ENCODE peak calls at places on chromosomes 7 and 10, in six cellular contexts. R, L, Z, A, H and Y are unnamed samples.

GRCh38 chr7:151382079-151382885 is 27.6 kb downstream of the WDR86 start:
- DNase-seq in H (no peak), L (peak; percentile 76), Z (no peak), R (no peak), A (no peak), Y (no peak)

GRCh38 chr7:150850273-150850672 is 2.0 kb upstream of the AOC1 start:
- DNase-seq in L (no peak), H (no peak), R (no peak), A (peak; percentile 50), Z (no peak), Y (no peak)

GRCh38 chr10:79137826-79138225 is 69.1 kb downstream of the ZMIZ1 start:
- DNase-seq in L (peak; percentile 87), Z (no peak), A (no peak), H (no peak), R (no peak), Y (no peak)

GRCh38 chr7:150820578-150821198 is 20.1 kb downstream of the TMEM176A start:
- DNase-seq in Z (no peak), L (no peak), A (peak; percentile 12), H (no peak), R (no peak), Y (no peak)

GRCh38 chr10:98309366-98310355 is 41.7 kb upstream of the LOXL4 start:
- DNase-seq in H (peak; percentile 61), L (no peak), R (no peak), Z (peak; percentile 66), A (no peak), Y (no peak)

GRCh38 chr7:20301311-20301939 is 29.3 kb upstream of the ITGB8 start:
- DNase-seq in Z (no peak), H (no peak), R (no peak), L (no peak), A (no peak), Y (no peak)

GRCh38 chr10:62527019-62527827 is 153.1 kb downstream of the ZNF365 start:
- DNase-seq in L (peak; percentile 84), Z (no peak), R (no peak), H (no peak), A (no peak), Y (no peak)

GRCh38 chr7:151275813-151276577 is 27.5 kb upstream of the SMARCD3 start:
- DNase-seq in R (no peak), A (no peak), Z (no peak), L (no peak), H (no peak), Y (no peak)

GRCh38 chr10:33524966-33525365 is 190.5 kb upstream of the NRP1 start:
- DNase-seq in L (no peak), Z (no peak), A (no peak), H (no peak), R (no peak), Y (no peak)

GRCh38 chr10:3784510-3785250 is at the start of gene KLF6:
- DNase-seq in R (no peak), H (no peak), A (no peak), L (peak; percentile 93), Z (peak; percentile 45), Y (no peak)

GRCh38 chr10:121873236-121873635 is 54.6 kb downstream of the ATE1 start:
- DNase-seq in R (no peak), A (no peak), Z (no peak), L (no peak), H (no peak), Y (no peak)

GRCh38 chr7:151923097-151923876 is 33.0 kb upstream of the GALNTL5 start:
- DNase-seq in R (no peak), A (no peak), L (peak; percentile 72), Z (peak; percentile 45), H (no peak), Y (no peak)

GRCh38 chr10:29266641-29267040 is 22.2 kb upstream of the LYZL1 start:
- DNase-seq in R (no peak), A (no peak), L (no peak), H (peak; percentile 55), Z (no peak), Y (no peak)

GRCh38 chr10:43070121-43071085 is 6.5 kb upstream of the RET start:
- DNase-seq in Z (no peak), L (peak; percentile 67), A (no peak), R (no peak), H (no peak), Y (no peak)

DNA sequence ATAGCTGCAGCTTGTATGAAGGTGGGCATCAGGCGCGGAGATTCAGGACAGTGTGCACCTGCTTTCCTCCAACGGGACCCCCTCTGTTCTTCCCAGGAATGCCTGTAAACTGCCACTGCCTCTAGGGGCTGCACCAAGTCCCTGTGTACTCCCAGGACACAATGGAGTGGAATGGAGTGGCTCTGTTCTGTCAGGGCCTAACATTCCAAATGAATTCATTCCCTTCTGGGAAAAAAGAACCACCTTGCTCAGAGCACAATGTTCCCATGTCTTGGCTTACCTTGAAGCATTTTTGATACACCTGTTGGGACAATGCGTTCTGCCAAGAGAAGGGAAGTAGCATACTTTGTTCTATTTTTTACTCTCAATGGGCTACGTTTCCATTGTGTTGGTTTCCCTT is 339.4 kb downstream of the FRMD4A start:
- DNase-seq in A (no peak), R (no peak), L (no peak), H (no peak), Z (no peak), Y (no peak)
- TF ChIP-seq CTCF in A (no peak), R (no peak), L (no peak), H (peak; percentile 12), Z (no peak), Y (no peak)

GRCh38 chr7:100171087-100171681 is 2.8 kb upstream of the GAL3ST4 start:
- DNase-seq in R (no peak), L (peak; percentile 85), Z (no peak), A (no peak), H (no peak), Y (no peak)
- H3K4me3 ChIP-seq in R (peak overlapping the region; percentile 72), L (peak overlapping the region; percentile 45), Z (peak overlapping the region; percentile 48), A (peak overlapping the region; percentile 53), H (no peak overlapping the region), Y (peak overlapping the region; percentile 33)

DNA sequence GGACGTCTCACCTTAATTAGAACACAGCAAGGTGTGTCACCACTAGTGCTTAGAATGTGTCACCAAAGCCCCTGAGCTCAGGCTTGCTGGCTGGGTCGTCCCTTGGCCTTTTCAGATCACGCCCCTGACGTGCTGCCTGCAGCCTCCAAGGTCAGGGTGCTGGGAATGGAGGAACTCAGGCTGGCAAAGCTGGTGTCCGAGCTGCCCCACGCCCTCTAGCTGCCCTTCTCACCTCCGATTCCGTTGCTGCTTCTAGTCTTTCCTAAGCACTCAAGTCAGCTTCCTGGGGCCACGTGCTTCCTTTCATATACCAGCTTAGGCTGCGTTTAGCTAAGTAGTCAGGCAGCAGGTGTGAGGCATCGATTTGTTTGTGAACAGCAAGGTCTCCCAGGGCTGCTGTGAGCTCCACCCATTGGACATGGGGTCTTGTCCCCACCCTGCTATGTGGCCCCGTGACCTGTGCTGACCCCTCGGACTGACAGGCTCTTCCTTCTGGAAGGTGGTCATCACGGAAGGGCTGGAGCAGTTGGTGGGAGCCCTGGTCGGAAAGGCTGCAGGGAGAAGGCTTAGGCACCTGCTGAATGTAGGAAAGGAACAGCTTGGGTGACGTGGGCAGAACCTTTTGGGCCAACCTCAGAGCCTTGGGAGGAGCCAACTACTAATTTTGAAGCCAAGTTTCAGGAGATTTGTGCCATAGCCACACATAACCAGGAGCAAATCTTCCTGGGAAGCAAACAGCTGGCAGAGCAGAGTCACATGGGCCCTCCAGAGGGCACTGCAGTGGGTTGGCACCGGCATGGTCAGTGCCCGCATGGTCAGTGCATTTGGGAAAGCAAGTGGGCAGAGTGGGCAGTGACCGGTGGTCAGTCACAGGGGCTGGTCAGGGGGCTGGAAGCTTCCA is 28.8 kb downstream of the VIPR2 start:
- DNase-seq in L (peak; percentile 57), R (no peak), H (no peak), Z (no peak), A (no peak), Y (no peak)
- TF ChIP-seq CTCF in L (no peak), R (no peak), H (no peak), Z (no peak), A (no peak), Y (no peak)

GRCh38 chr7:133079296-133079695 is 2.6 kb downstream of the CHCHD3 start:
- DNase-seq in A (no peak), R (no peak), H (no peak), Z (no peak), L (no peak), Y (no peak)

GRCh38 chr7:133081119-133081604 is 728 bp downstream of the CHCHD3 start:
- DNase-seq in R (no peak), H (no peak), L (no peak), Z (no peak), A (no peak), Y (no peak)

GRCh38 chr7:133081605-133082389 is at the start of gene CHCHD3:
- DNase-seq in L (peak; percentile 98), R (peak; percentile 93), Z (peak; percentile 98), H (peak; percentile 91), A (peak; percentile 99), Y (peak; percentile 80)

GRCh38 chr7:133077394-133077793 is 4.5 kb downstream of the CHCHD3 start:
- DNase-seq in A (no peak), L (no peak), H (no peak), Z (no peak), R (no peak), Y (no peak)

GRCh38 chr7:133082390-133082766 is 488 bp upstream of the CHCHD3 start:
- DNase-seq in L (no peak), Z (no peak), H (no peak), R (no peak), A (no peak), Y (no peak)
- H3K4me3 ChIP-seq in L (peak overlapping the region; percentile 88), Z (peak overlapping the region; percentile 88), H (no peak overlapping the region), R (peak overlapping the region; percentile 93), A (peak overlapping the region; percentile 81), Y (no peak overlapping the region)

GRCh38 chr7:115603416-115603815 is 427.1 kb downstream of the TFEC start:
- DNase-seq in R (no peak), A (no peak), Z (no peak), L (no peak), H (no peak), Y (no peak)
- TF ChIP-seq CTCF in R (no peak), A (no peak), Z (no peak), L (no peak), H (no peak), Y (peak; percentile 16)

GRCh38 chr10:11755512-11756247 is 13.5 kb downstream of the ECHDC3 start:
- DNase-seq in L (no peak), R (no peak), H (no peak), Z (no peak), A (no peak), Y (no peak)

GRCh38 chr10:11758527-11759236 is 16.5 kb downstream of the ECHDC3 start:
- DNase-seq in R (no peak), A (no peak), Z (no peak), H (no peak), L (no peak), Y (no peak)

GRCh38 chr10:11756766-11757315 is 14.7 kb downstream of the ECHDC3 start:
- DNase-seq in A (no peak), H (no peak), L (peak; percentile 32), Z (no peak), R (no peak), Y (no peak)

GRCh38 chr10:11757820-11758463 is 15.8 kb downstream of the ECHDC3 start:
- DNase-seq in A (peak; percentile 95), Z (peak; percentile 93), R (peak; percentile 42), H (no peak), L (peak; percentile 97), Y (peak; percentile 30)

DNA sequence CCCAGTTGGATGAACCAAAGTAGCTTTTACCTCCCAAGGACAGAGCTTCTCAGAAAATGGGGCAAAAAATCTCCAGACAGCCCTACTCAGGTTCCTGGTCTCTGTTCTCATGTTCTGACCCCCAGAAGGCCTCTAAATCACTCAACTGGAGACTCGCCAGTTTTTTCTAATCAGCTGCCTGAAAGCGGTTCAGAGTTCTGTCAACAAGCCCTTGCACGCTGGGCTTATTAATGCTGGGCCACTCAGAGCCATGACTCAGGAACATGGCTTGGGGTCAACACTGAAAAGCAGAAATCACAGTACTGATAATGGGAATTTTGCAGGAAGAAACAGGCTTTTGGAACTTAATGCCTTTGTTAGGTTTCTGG is 15.3 kb downstream of the ECHDC3 start:
- DNase-seq in A (no peak), Z (peak; percentile 77), R (no peak), H (peak; percentile 69), L (no peak), Y (peak; percentile 49)
- H3K4me3 ChIP-seq in A (no peak overlapping the region), Z (no peak overlapping the region), R (no peak overlapping the region), H (no peak overlapping the region), L (no peak overlapping the region), Y (no peak overlapping the region)